ENCODE peak calls at places on chromosomes 6 and 20, in six cellular contexts. R is A549, O is HepG2, J is K562, V is endothelial cell of umbilical vein, W is H1. X is an unnamed sample.

GRCh38 chr6:135183532-135184440 is 2.7 kb downstream of the MYB start:
- DNase-seq in R (peak; percentile 64), O (peak; percentile 55), J (peak; percentile 66), V (peak; percentile 35), W (peak; percentile 79), X (peak; percentile 79)

GRCh38 chr6:105121981-105122380 is 57.8 kb downstream of the POPDC3 start:
- DNase-seq in R (no peak), O (no peak), J (no peak), V (no peak), W (no peak), X (no peak)

GRCh38 chr20:3786126-3786484 is 435 bp downstream of the CENPB start:
- DNase-seq in R (peak; percentile 80), O (no peak), J (no peak), V (peak; percentile 67), W (peak; percentile 70), X (peak; percentile 53)

GRCh38 chr6:157527471-157527907 is 146.5 kb downstream of the ZDHHC14 start:
- DNase-seq in R (no peak), O (no peak), J (no peak), V (peak; percentile 88), W (no peak), X (no peak)

GRCh38 chr6:87244380-87244779 is 78.0 kb upstream of the SMIM8 start:
- DNase-seq in R (no peak), O (no peak), J (no peak), V (no peak), W (no peak), X (no peak)

GRCh38 chr20:4018015-4018748 is 2.8 kb upstream of the RNF24 start:
- DNase-seq in R (no peak), O (no peak), J (no peak), V (no peak), W (no peak), X (no peak)

GRCh38 chr6:147088861-147089260 is 115.4 kb upstream of the STXBP5 start:
- DNase-seq in R (no peak), O (no peak), J (no peak), V (no peak), W (no peak), X (no peak)

GRCh38 chr20:24838551-24839530 is 110.2 kb upstream of the CST7 start:
- DNase-seq in R (no peak), O (no peak), J (no peak), V (no peak), W (no peak), X (no peak)

GRCh38 chr6:12555781-12556180 is 160.8 kb upstream of the PHACTR1 start:
- DNase-seq in R (no peak), O (no peak), J (no peak), V (no peak), W (no peak), X (no peak)

GRCh38 chr6:42819803-42820508 is 38.1 kb downstream of the BICRAL start:
- DNase-seq in R (peak; percentile 9), O (peak; percentile 16), J (peak; percentile 32), V (no peak), W (no peak), X (no peak)

GRCh38 chr6:149055195-149055899 is 262.2 kb upstream of the TAB2 start:
- DNase-seq in R (no peak), O (no peak), J (no peak), V (no peak), W (no peak), X (no peak)

GRCh38 chr20:22944936-22945335 is 90.2 kb upstream of the SSTR4 start:
- DNase-seq in R (no peak), O (no peak), J (no peak), V (no peak), W (no peak), X (no peak)

GRCh38 chr6:127464881-127465459 is 5.8 kb upstream of the KIAA0408 start:
- DNase-seq in R (peak; percentile 58), O (peak; percentile 54), J (peak; percentile 44), V (peak; percentile 59), W (peak; percentile 74), X (peak; percentile 77)

GRCh38 chr20:20459726-20460125 is 91.8 kb downstream of the INSM1 start:
- DNase-seq in R (no peak), O (no peak), J (no peak), V (no peak), W (no peak), X (no peak)

GRCh38 chr6:142155895-142156757 is 9.1 kb downstream of the VTA1 start:
- DNase-seq in R (peak; percentile 26), O (peak; percentile 30), J (peak; percentile 24), V (peak; percentile 76), W (no peak), X (no peak)

GRCh38 chr20:38628580-38629470 is 27.2 kb downstream of the ARHGAP40 start:
- DNase-seq in R (no peak), O (no peak), J (no peak), V (no peak), W (no peak), X (no peak)

GRCh38 chr6:159062564-159062945 is 17.8 kb upstream of the TAGAP start:
- DNase-seq in R (no peak), O (no peak), J (no peak), V (no peak), W (no peak), X (no peak)

GRCh38 chr20:16865406-16865805 is 117.2 kb downstream of the OTOR start:
- DNase-seq in R (no peak), O (no peak), J (no peak), V (no peak), W (no peak), X (no peak)

GRCh38 chr20:63056236-63057132 is 49.7 kb upstream of the BHLHE23 start:
- DNase-seq in R (peak; percentile 53), O (no peak), J (peak; percentile 79), V (peak; percentile 23), W (peak; percentile 93), X (peak; percentile 80)

GRCh38 chr20:50344232-50345071 is 153.8 kb downstream of the CEBPB start:
- DNase-seq in R (peak; percentile 40), O (peak; percentile 62), J (peak; percentile 54), V (no peak), W (no peak), X (peak; percentile 51)
- TF ChIP-seq JUN in R (no peak), O (no peak), J (no peak), V (no peak), W (no peak), X (no peak)

DNA sequence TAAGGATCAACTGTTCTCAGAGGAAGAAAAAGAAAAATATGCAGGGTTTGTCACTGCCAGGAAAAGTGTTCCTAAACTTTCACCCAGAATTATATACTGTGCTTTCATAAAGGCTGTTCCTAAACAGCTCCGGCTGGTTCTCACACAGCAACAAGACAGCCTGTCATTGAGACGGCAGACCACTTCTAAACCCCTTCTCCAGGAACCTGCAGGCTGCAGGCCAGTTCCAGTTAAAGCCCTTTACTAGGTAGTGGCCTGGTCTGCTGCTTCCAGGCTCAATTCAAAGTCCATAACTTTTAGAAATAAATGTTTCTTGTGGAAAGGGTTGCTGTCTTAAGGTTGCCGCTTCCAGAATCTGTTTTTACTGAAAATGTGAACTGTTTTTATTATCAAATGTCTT is 97.3 kb upstream of the SOX4 start:
- DNase-seq in R (no peak), O (no peak), J (no peak), V (no peak), W (no peak), X (no peak)
- TF ChIP-seq JUN in R (no peak), O (no peak), J (no peak), V (no peak), W (no peak), X (no peak)

GRCh38 chr20:5491463-5491862 is 174.7 kb upstream of the PROKR2 start:
- DNase-seq in R (no peak), O (no peak), J (no peak), V (no peak), W (no peak), X (no peak)

GRCh38 chr20:5484926-5485325 is 168.2 kb upstream of the PROKR2 start:
- DNase-seq in R (no peak), O (no peak), J (no peak), V (no peak), W (no peak), X (no peak)

GRCh38 chr20:5489596-5489995 is 172.8 kb upstream of the PROKR2 start:
- DNase-seq in R (no peak), O (no peak), J (no peak), V (no peak), W (no peak), X (no peak)

GRCh38 chr20:5486377-5487054 is 169.8 kb upstream of the PROKR2 start:
- DNase-seq in R (no peak), O (no peak), J (no peak), V (no peak), W (no peak), X (no peak)

DNA sequence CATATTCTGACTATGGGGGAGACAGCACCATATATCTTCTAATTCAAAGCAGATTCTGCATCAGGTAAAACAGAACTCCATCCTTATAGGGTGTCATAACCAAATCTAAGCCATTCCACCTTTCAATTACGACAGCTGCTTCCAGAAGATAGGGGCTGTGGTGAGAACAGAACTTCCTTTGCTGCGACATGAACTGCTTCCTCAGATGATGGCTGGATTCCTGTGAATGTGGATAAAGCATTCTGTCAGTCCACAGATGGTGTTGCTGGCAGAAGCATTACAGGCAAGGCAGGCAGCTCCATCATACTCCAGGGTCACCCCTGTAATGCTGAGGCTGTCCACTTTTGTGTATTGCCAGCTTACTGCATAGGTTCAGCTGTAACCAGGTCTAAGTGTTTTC is 172.1 kb upstream of the PROKR2 start:
- DNase-seq in R (no peak), O (no peak), J (peak; percentile 19), V (no peak), W (no peak), X (no peak)
- TF ChIP-seq JUN in R (no peak), O (no peak), J (no peak), V (no peak), W (no peak), X (no peak)

GRCh38 chr20:50052550-50052949 is 60.4 kb downstream of the UBE2V1 start:
- DNase-seq in R (no peak), O (no peak), J (no peak), V (no peak), W (no peak), X (no peak)

GRCh38 chr20:50050660-50051308 is 62.2 kb downstream of the UBE2V1 start:
- DNase-seq in R (no peak), O (no peak), J (no peak), V (no peak), W (no peak), X (no peak)

GRCh38 chr20:50053790-50054547 is 59.0 kb downstream of the UBE2V1 start:
- DNase-seq in R (no peak), O (no peak), J (no peak), V (no peak), W (no peak), X (no peak)

GRCh38 chr20:50054626-50055511 is 58.1 kb downstream of the UBE2V1 start:
- DNase-seq in R (no peak), O (peak; percentile 67), J (no peak), V (no peak), W (no peak), X (no peak)

DNA sequence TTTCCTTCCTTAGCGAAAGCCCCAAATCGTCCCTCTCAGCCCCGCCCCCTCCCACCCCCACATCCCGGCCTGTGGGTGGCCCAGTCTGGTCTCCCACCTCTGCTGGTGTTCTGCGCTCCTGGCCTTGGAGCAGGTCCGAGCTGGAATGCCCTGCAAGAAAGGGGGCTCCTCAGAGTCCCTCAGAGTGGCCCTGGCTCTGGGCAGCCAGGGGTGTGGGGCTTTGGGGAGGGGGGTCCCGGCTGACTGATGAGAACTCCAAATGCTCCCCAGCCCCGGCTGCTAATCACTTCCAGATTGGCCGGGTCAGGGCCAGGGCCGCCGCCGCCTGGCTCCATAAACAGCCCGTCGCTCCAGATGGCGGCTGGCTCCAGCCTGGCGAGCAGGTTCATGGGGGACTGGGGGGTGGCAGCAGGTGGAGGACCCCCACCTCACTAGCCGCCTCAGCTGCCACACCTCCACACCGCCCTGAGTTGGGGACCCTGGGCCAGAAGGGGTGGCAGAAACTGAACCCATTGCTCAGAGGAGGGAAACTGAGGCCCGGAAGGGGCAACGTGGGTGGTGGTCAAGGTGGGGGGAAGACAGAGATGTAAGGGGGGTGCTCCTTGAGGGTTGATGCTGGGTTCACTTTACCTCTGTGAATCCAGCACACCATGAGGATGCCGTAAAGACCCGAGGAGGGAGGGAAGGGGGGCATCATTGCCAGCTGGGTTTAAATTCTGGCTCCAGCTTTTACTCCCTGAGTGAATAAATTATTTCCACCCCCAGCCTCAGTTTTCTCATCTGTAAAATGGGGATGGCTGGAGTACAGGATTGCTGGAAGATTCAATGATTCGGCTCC is 59.8 kb downstream of the UBE2V1 start:
- DNase-seq in R (no peak), O (no peak), J (no peak), V (no peak), W (no peak), X (no peak)
- TF ChIP-seq JUN in R (no peak), O (no peak), J (no peak), V (no peak), W (no peak), X (no peak)

X was measured in WTC11.